ENCODE peak calls at places on chromosomes 12 and 14, in seven cellular contexts. One of them, this sample, is unnamed.

GRCh38 chr12:110005319-110005973 is 6.2 kb downstream of the ANKRD13A start:
- DNase-seq in esophagus squamous epithelium: no peak
- DNase-seq in ovary: no peak
- DNase-seq in tibial nerve: no peak
- DNase-seq in cardiac muscle cell: no peak
- DNase-seq in A549: no peak
- DNase-seq in lung: no peak
- DNase-seq in this sample: no peak

GRCh38 chr14:87628129-87628528 is 364.9 kb downstream of the GALC start:
- DNase-seq in esophagus squamous epithelium: no peak
- DNase-seq in ovary: peak; percentile 25
- DNase-seq in tibial nerve: no peak
- DNase-seq in cardiac muscle cell: peak; percentile 27
- DNase-seq in A549: no peak
- DNase-seq in lung: no peak
- DNase-seq in this sample: no peak

GRCh38 chr14:97777622-97778021 is 980.4 kb downstream of the VRK1 start:
- DNase-seq in esophagus squamous epithelium: no peak
- DNase-seq in ovary: no peak
- DNase-seq in tibial nerve: no peak
- DNase-seq in cardiac muscle cell: no peak
- DNase-seq in A549: no peak
- DNase-seq in lung: no peak
- DNase-seq in this sample: no peak

GRCh38 chr12:79296128-79296527 is 394.6 kb downstream of the PAWR start:
- DNase-seq in esophagus squamous epithelium: no peak
- DNase-seq in ovary: no peak
- DNase-seq in tibial nerve: no peak
- DNase-seq in cardiac muscle cell: no peak
- DNase-seq in A549: no peak
- DNase-seq in lung: no peak
- DNase-seq in this sample: no peak

GRCh38 chr12:33267641-33268040 is 172.0 kb downstream of the SYT10 start:
- DNase-seq in esophagus squamous epithelium: no peak
- DNase-seq in ovary: no peak
- DNase-seq in tibial nerve: no peak
- DNase-seq in cardiac muscle cell: no peak
- DNase-seq in A549: no peak
- DNase-seq in lung: no peak
- DNase-seq in this sample: no peak

GRCh38 chr14:58599145-58599544 is 38.6 kb upstream of the DACT1 start:
- DNase-seq in esophagus squamous epithelium: no peak
- DNase-seq in ovary: no peak
- DNase-seq in tibial nerve: no peak
- DNase-seq in cardiac muscle cell: no peak
- DNase-seq in A549: no peak
- DNase-seq in lung: no peak
- DNase-seq in this sample: no peak

GRCh38 chr14:94768521-94769412 is 1.1 kb downstream of the GSC start:
- DNase-seq in esophagus squamous epithelium: no peak
- DNase-seq in ovary: peak; percentile 15
- DNase-seq in tibial nerve: peak; percentile 23
- DNase-seq in cardiac muscle cell: peak; percentile 20
- DNase-seq in A549: no peak
- DNase-seq in lung: no peak
- DNase-seq in this sample: peak; percentile 59

GRCh38 chr12:54038260-54038759 is 5.5 kb downstream of the HOXC5 start:
- DNase-seq in esophagus squamous epithelium: no peak
- DNase-seq in ovary: peak; percentile 31
- DNase-seq in tibial nerve: no peak
- DNase-seq in cardiac muscle cell: no peak
- DNase-seq in A549: no peak
- DNase-seq in lung: no peak
- DNase-seq in this sample: no peak

GRCh38 chr14:64614214-64614613 is 64.5 kb downstream of the PPP1R36 start:
- DNase-seq in esophagus squamous epithelium: no peak
- DNase-seq in ovary: no peak
- DNase-seq in tibial nerve: no peak
- DNase-seq in cardiac muscle cell: peak; percentile 10
- DNase-seq in A549: no peak
- DNase-seq in lung: no peak
- DNase-seq in this sample: no peak

GRCh38 chr12:49980501-49981158 is 7.9 kb downstream of the AQP6 start:
- DNase-seq in esophagus squamous epithelium: no peak
- DNase-seq in ovary: no peak
- DNase-seq in tibial nerve: no peak
- DNase-seq in cardiac muscle cell: no peak
- DNase-seq in A549: no peak
- DNase-seq in lung: no peak
- DNase-seq in this sample: peak; percentile 21

GRCh38 chr12:8847435-8847834 is 25.0 kb downstream of the A2ML1 start:
- DNase-seq in esophagus squamous epithelium: no peak
- DNase-seq in ovary: no peak
- DNase-seq in tibial nerve: no peak
- DNase-seq in cardiac muscle cell: no peak
- DNase-seq in A549: no peak
- DNase-seq in lung: no peak
- DNase-seq in this sample: no peak

GRCh38 chr14:105761842-105762241 is 235.5 kb downstream of the TMEM121 start:
- DNase-seq in esophagus squamous epithelium: no peak
- DNase-seq in ovary: no peak
- DNase-seq in tibial nerve: no peak
- DNase-seq in cardiac muscle cell: no peak
- DNase-seq in A549: no peak
- DNase-seq in lung: no peak
- DNase-seq in this sample: no peak

GRCh38 chr14:59918824-59919581 is 941 bp upstream of the LRRC9 start:
- DNase-seq in esophagus squamous epithelium: no peak
- DNase-seq in ovary: no peak
- DNase-seq in tibial nerve: no peak
- DNase-seq in cardiac muscle cell: peak; percentile 55
- DNase-seq in A549: peak; percentile 28
- DNase-seq in lung: no peak
- DNase-seq in this sample: peak; percentile 14

GRCh38 chr12:102426599-102427541 is 53.5 kb downstream of the IGF1 start:
- DNase-seq in esophagus squamous epithelium: no peak
- DNase-seq in ovary: no peak
- DNase-seq in tibial nerve: no peak
- DNase-seq in cardiac muscle cell: no peak
- DNase-seq in A549: no peak
- DNase-seq in lung: no peak
- DNase-seq in this sample: no peak

GRCh38 chr14:23035303-23036164 is 834 bp upstream of the PSMB5 start:
- DNase-seq in esophagus squamous epithelium: no peak
- DNase-seq in ovary: no peak
- DNase-seq in tibial nerve: no peak
- DNase-seq in cardiac muscle cell: no peak
- DNase-seq in A549: no peak
- DNase-seq in lung: no peak
- DNase-seq in this sample: no peak

GRCh38 chr14:23040100-23040499 is 1.9 kb upstream of the PSMB11 start:
- DNase-seq in esophagus squamous epithelium: no peak
- DNase-seq in ovary: no peak
- DNase-seq in tibial nerve: no peak
- DNase-seq in cardiac muscle cell: no peak
- DNase-seq in A549: no peak
- DNase-seq in lung: no peak
- DNase-seq in this sample: no peak

GRCh38 chr14:23033801-23034497 is 751 bp downstream of the PSMB5 start:
- DNase-seq in esophagus squamous epithelium: no peak
- DNase-seq in ovary: no peak
- DNase-seq in tibial nerve: no peak
- DNase-seq in cardiac muscle cell: no peak
- DNase-seq in A549: no peak
- DNase-seq in lung: no peak
- DNase-seq in this sample: no peak

GRCh38 chr14:23030936-23031335 is 3.8 kb downstream of the PSMB5 start:
- DNase-seq in esophagus squamous epithelium: no peak
- DNase-seq in ovary: no peak
- DNase-seq in tibial nerve: no peak
- DNase-seq in cardiac muscle cell: no peak
- DNase-seq in A549: no peak
- DNase-seq in lung: no peak
- DNase-seq in this sample: no peak

GRCh38 chr14:23034498-23035302 is at the start of gene PSMB5:
- DNase-seq in esophagus squamous epithelium: no peak
- DNase-seq in ovary: peak; percentile 85
- DNase-seq in tibial nerve: peak; percentile 79
- DNase-seq in cardiac muscle cell: peak; percentile 96
- DNase-seq in A549: peak; percentile 98
- DNase-seq in lung: peak; percentile 91
- DNase-seq in this sample: peak; percentile 94
- TF ChIP-seq CTCF in esophagus squamous epithelium: no peak
- TF ChIP-seq CTCF in ovary: no peak
- TF ChIP-seq CTCF in tibial nerve: peak; percentile 52
- TF ChIP-seq CTCF in cardiac muscle cell: no peak
- TF ChIP-seq CTCF in A549: no peak
- TF ChIP-seq CTCF in lung: no peak
- TF ChIP-seq CTCF in this sample: no peak

GRCh38 chr12:94954029-94954685 is 49.3 kb downstream of the NDUFA12 start:
- DNase-seq in esophagus squamous epithelium: no peak
- DNase-seq in ovary: no peak
- DNase-seq in tibial nerve: no peak
- DNase-seq in cardiac muscle cell: peak; percentile 36
- DNase-seq in A549: peak; percentile 14
- DNase-seq in lung: no peak
- DNase-seq in this sample: no peak
- H3K27ac ChIP-seq in esophagus squamous epithelium: peak overlapping the region; percentile 64
- H3K27ac ChIP-seq in ovary: no peak overlapping the region
- H3K27ac ChIP-seq in tibial nerve: no peak overlapping the region
- H3K27ac ChIP-seq in cardiac muscle cell: no peak overlapping the region
- H3K27ac ChIP-seq in A549: no peak overlapping the region
- H3K27ac ChIP-seq in lung: peak overlapping the region; percentile 78
- H3K27ac ChIP-seq in this sample: no peak overlapping the region

DNA sequence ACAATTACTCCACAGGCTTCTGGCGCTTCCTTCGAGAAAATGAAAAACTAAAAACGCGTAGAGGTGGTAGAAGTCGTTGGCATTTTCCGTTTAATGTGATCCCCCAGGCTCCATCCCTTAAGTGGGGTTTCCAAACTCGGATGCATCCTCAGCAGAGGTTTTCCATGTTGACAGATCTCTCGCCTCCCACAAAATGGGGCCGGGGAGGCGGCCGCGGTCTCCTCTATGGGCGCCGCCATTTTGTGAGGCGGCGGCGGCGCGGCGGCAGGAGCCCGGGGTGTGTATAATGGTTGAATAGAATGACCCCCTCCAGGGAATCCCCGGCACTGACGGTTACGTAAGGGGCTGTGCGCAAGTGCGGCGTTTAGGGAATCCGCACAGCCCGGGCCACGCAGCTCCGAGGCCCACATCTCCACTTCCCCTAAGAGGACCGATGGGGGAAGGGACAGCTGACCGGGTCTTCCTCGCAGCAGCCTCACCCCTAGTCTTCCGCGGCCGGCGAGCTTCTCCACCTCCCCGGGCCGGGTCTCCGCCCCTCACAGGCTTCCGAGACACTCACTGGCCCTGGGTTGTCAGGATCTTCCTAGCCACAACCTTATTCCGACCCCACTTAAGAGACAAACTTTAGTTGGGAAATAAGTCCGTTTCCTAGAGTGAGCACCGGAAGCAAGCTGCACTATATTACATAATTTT is 2.1 kb upstream of the ARID2 start:
- DNase-seq in esophagus squamous epithelium: peak; percentile 77
- DNase-seq in ovary: peak; percentile 94
- DNase-seq in tibial nerve: peak; percentile 84
- DNase-seq in cardiac muscle cell: peak; percentile 99
- DNase-seq in A549: peak; percentile 91
- DNase-seq in lung: peak; percentile 93
- DNase-seq in this sample: peak; percentile 97
- H3K4me1 ChIP-seq in esophagus squamous epithelium: peaks cover 15% of the 10 kb centered on the region
- H3K4me1 ChIP-seq in ovary: peaks cover 4% of the 10 kb centered on the region
- H3K4me1 ChIP-seq in tibial nerve: peaks cover 31% of the 10 kb centered on the region
- H3K4me1 ChIP-seq in cardiac muscle cell: peaks cover 24% of the 10 kb centered on the region
- H3K4me1 ChIP-seq in A549: peaks cover 28% of the 10 kb centered on the region
- H3K4me1 ChIP-seq in lung: peaks cover 2% of the 10 kb centered on the region
- H3K4me1 ChIP-seq in this sample: peaks cover 39% of the 10 kb centered on the region

GRCh38 chr14:75591331-75591946 is 13.0 kb downstream of the FLVCR2 start:
- DNase-seq in esophagus squamous epithelium: no peak
- DNase-seq in ovary: no peak
- DNase-seq in tibial nerve: no peak
- DNase-seq in cardiac muscle cell: no peak
- DNase-seq in A549: no peak
- DNase-seq in lung: no peak
- DNase-seq in this sample: no peak
- TF ChIP-seq CTCF in esophagus squamous epithelium: no peak
- TF ChIP-seq CTCF in ovary: no peak
- TF ChIP-seq CTCF in tibial nerve: no peak
- TF ChIP-seq CTCF in cardiac muscle cell: peak; percentile 5
- TF ChIP-seq CTCF in A549: no peak
- TF ChIP-seq CTCF in lung: no peak
- TF ChIP-seq CTCF in this sample: no peak